ENCODE peak calls at places on chromosomes 5 and 9, in six cellular contexts. One of them, this sample, is unnamed.

GRCh38 chr9:132789706-132790105 is 88.4 kb downstream of the AK8 start:
- DNase-seq in AG10803: no peak
- DNase-seq in suprapubic skin: peak
- DNase-seq in tibial artery: no peak
- DNase-seq in kidney: no peak
- DNase-seq in PC-3: no peak
- DNase-seq in this sample: no peak

GRCh38 chr5:23583081-23583480 is 75.7 kb downstream of the PRDM9 start:
- DNase-seq in tibial artery: no peak
- DNase-seq in kidney: no peak
- DNase-seq in AG10803: no peak
- DNase-seq in suprapubic skin: no peak
- DNase-seq in PC-3: no peak
- DNase-seq in this sample: no peak

GRCh38 chr5:151825445-151825844 is 53.7 kb downstream of the G3BP1 start:
- DNase-seq in AG10803: peak
- DNase-seq in PC-3: peak
- DNase-seq in kidney: no peak
- DNase-seq in suprapubic skin: no peak
- DNase-seq in tibial artery: peak
- DNase-seq in this sample: no peak

GRCh38 chr5:169797577-169797976 is 160.5 kb downstream of the DOCK2 start:
- DNase-seq in suprapubic skin: no peak
- DNase-seq in AG10803: no peak
- DNase-seq in PC-3: no peak
- DNase-seq in tibial artery: no peak
- DNase-seq in kidney: no peak
- DNase-seq in this sample: no peak

GRCh38 chr5:56192246-56192645 is 40.9 kb downstream of the ANKRD55 start:
- DNase-seq in kidney: no peak
- DNase-seq in AG10803: no peak
- DNase-seq in tibial artery: no peak
- DNase-seq in PC-3: no peak
- DNase-seq in suprapubic skin: no peak
- DNase-seq in this sample: no peak

GRCh38 chr5:66009277-66009676 is 82.9 kb downstream of the ERBIN start:
- DNase-seq in AG10803: no peak
- DNase-seq in suprapubic skin: no peak
- DNase-seq in kidney: no peak
- DNase-seq in tibial artery: no peak
- DNase-seq in PC-3: peak
- DNase-seq in this sample: no peak

GRCh38 chr9:29214162-29214520 is 1640.9 kb upstream of the C9orf72 start:
- DNase-seq in tibial artery: no peak
- DNase-seq in kidney: no peak
- DNase-seq in suprapubic skin: no peak
- DNase-seq in PC-3: peak
- DNase-seq in AG10803: no peak
- DNase-seq in this sample: no peak

GRCh38 chr5:17218353-17219005 is 1.0 kb downstream of the BASP1 start:
- DNase-seq in suprapubic skin: no peak
- DNase-seq in AG10803: peak
- DNase-seq in tibial artery: peak
- DNase-seq in PC-3: peak
- DNase-seq in kidney: peak
- DNase-seq in this sample: peak

GRCh38 chr9:73916016-73916673 is 581.0 kb upstream of the RORB start:
- DNase-seq in PC-3: no peak
- DNase-seq in kidney: no peak
- DNase-seq in suprapubic skin: no peak
- DNase-seq in tibial artery: no peak
- DNase-seq in AG10803: peak
- DNase-seq in this sample: no peak

GRCh38 chr5:172559004-172559932 is 81.8 kb upstream of the NEURL1B start:
- DNase-seq in AG10803: peak
- DNase-seq in PC-3: peak
- DNase-seq in tibial artery: peak
- DNase-seq in kidney: peak
- DNase-seq in suprapubic skin: no peak
- DNase-seq in this sample: no peak

GRCh38 chr9:70080481-70081119 is 37.0 kb downstream of the MAMDC2 start:
- DNase-seq in kidney: no peak
- DNase-seq in PC-3: peak
- DNase-seq in tibial artery: peak
- DNase-seq in suprapubic skin: no peak
- DNase-seq in AG10803: peak
- DNase-seq in this sample: no peak

GRCh38 chr5:113215401-113216060 is 219.3 kb downstream of the TSSK1B start:
- DNase-seq in tibial artery: no peak
- DNase-seq in AG10803: peak
- DNase-seq in kidney: no peak
- DNase-seq in PC-3: peak
- DNase-seq in suprapubic skin: no peak
- DNase-seq in this sample: no peak

DNA sequence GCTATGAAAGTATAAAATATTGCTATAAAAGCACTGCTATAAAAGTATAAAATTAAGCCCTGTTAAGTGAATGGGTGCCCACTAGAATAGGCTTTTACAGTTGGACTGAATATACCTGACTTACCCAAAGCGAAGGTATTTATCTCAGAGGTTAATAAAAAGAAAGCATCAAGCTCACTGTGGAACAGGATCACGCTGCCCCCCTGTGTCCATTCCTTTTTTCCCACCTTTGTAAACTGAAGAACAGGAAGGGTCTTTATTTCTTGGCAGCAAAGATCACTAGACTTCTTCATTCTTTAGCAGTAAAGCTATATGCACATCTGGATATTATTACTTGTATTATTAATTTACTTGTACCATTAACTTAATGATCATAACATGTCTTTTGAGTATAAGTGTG is 22.1 kb upstream of the PLPP6 start:
- DNase-seq in kidney: no peak
- DNase-seq in suprapubic skin: no peak
- DNase-seq in AG10803: no peak
- DNase-seq in PC-3: peak
- DNase-seq in tibial artery: no peak
- DNase-seq in this sample: no peak
- TF ChIP-seq CTCF in kidney: peak
- TF ChIP-seq CTCF in suprapubic skin: no peak
- TF ChIP-seq CTCF in AG10803: peak
- TF ChIP-seq CTCF in PC-3: peak
- TF ChIP-seq CTCF in tibial artery: peak
- TF ChIP-seq CTCF in this sample: no peak

DNA sequence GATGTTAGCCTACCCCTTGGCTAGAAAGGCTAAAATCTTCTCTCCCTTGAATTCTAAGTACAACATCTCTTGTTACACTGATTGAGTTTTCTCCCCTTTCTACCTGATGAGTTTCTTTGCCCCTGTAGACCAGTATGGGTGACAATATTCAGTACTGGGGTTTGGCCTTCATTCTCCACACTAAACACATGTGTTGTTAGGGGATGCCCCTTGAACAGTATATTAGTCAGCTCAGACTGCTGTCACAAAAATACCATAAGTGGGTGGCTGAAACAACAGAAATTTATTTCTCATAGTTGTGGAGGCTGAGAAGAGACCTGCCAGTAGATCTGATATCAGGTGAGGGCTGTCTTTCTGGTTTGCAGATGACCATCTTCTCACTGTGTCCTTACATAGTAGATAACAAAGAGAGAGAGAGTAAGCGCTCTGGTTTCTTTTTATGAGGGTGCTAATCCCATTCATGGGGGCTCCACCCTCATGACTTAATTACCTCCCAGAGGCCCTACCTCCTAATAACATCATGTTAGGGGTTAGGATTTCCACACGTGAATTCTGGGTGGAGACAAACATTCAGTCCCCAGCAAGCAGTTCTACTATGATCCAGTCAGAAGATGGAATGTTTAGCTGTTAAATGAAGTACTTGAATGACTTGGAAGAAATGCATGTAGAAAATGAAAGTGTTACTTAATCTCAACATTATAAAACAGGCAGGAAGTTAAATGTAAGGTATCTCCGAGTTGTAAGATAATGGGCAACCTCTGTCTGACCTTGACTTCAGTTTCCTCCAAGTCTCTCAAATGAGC is 17.5 kb downstream of the VLDLR start:
- DNase-seq in AG10803: no peak
- DNase-seq in PC-3: no peak
- DNase-seq in tibial artery: no peak
- DNase-seq in suprapubic skin: no peak
- DNase-seq in kidney: no peak
- DNase-seq in this sample: no peak
- TF ChIP-seq CTCF in AG10803: no peak
- TF ChIP-seq CTCF in PC-3: no peak
- TF ChIP-seq CTCF in tibial artery: no peak
- TF ChIP-seq CTCF in suprapubic skin: no peak
- TF ChIP-seq CTCF in kidney: no peak
- TF ChIP-seq CTCF in this sample: no peak

GRCh38 chr5:78127875-78128274 is 166.6 kb downstream of the AP3B1 start:
- DNase-seq in tibial artery: no peak
- DNase-seq in PC-3: no peak
- DNase-seq in AG10803: no peak
- DNase-seq in suprapubic skin: no peak
- DNase-seq in kidney: no peak
- DNase-seq in this sample: no peak
- TF ChIP-seq CTCF in tibial artery: no peak
- TF ChIP-seq CTCF in PC-3: peak
- TF ChIP-seq CTCF in AG10803: peak
- TF ChIP-seq CTCF in suprapubic skin: no peak
- TF ChIP-seq CTCF in kidney: no peak
- TF ChIP-seq CTCF in this sample: no peak

GRCh38 chr5:132461235-132461634 is 29.3 kb downstream of the IRF1 start:
- DNase-seq in kidney: no peak
- DNase-seq in PC-3: no peak
- DNase-seq in tibial artery: no peak
- DNase-seq in AG10803: no peak
- DNase-seq in suprapubic skin: no peak
- DNase-seq in this sample: no peak

GRCh38 chr5:132459031-132459982 is 31.3 kb downstream of the IRF1 start:
- DNase-seq in AG10803: peak
- DNase-seq in suprapubic skin: peak
- DNase-seq in tibial artery: no peak
- DNase-seq in kidney: no peak
- DNase-seq in PC-3: peak
- DNase-seq in this sample: no peak

GRCh38 chr5:132460835-132461230 is 29.7 kb downstream of the IRF1 start:
- DNase-seq in kidney: no peak
- DNase-seq in suprapubic skin: no peak
- DNase-seq in PC-3: no peak
- DNase-seq in AG10803: no peak
- DNase-seq in tibial artery: no peak
- DNase-seq in this sample: no peak

GRCh38 chr5:132461671-132462070 is 28.9 kb downstream of the IRF1 start:
- DNase-seq in AG10803: no peak
- DNase-seq in suprapubic skin: no peak
- DNase-seq in kidney: no peak
- DNase-seq in PC-3: no peak
- DNase-seq in tibial artery: no peak
- DNase-seq in this sample: no peak

DNA sequence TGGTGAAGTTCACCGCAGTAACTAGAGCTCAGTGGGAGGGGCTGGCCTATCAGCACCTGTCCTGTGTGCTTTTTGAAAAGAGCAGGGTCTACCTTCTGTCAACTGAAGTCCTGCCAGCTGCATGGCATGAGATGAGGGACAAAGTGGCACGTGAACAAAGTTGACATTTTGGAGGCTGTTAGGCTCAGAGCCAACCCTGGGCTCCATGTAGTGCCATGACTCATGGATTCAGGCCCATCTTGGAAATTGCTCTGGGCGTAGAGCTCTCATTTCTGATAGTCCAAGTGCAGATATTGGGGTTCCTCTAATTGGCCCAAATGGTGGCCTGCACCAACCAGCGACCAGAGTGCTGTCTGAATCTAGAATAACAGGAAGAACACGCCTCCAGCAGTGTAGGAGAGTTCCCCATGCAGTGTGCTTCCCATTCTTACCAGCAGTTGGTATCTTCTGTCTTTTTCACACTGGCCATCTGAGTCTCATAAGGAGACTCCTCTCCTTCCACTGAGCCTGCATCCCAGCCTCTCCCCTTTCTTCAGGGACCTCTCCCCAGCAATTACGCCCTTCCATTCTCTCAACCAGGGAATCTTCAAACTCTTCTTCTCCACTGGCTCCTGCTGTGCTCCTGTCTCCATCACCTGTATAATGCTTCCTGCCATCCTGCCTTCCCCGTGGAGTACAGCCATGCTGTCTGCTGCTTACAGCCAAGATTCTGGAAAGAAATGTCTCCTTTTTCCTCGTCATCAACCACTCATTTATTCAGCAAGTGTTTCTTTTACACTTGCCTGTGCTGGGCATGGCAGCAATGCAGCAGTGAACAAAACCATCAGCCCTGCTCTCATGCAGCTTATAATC is 30.4 kb downstream of the IRF1 start:
- DNase-seq in kidney: no peak
- DNase-seq in PC-3: no peak
- DNase-seq in tibial artery: peak
- DNase-seq in suprapubic skin: no peak
- DNase-seq in AG10803: no peak
- DNase-seq in this sample: no peak
- TF ChIP-seq CTCF in kidney: no peak
- TF ChIP-seq CTCF in PC-3: no peak
- TF ChIP-seq CTCF in tibial artery: no peak
- TF ChIP-seq CTCF in suprapubic skin: no peak
- TF ChIP-seq CTCF in AG10803: peak
- TF ChIP-seq CTCF in this sample: no peak

GRCh38 chr9:118594428-118594827 is 774.8 kb downstream of the BRINP1 start:
- DNase-seq in PC-3: no peak
- DNase-seq in kidney: no peak
- DNase-seq in AG10803: no peak
- DNase-seq in tibial artery: no peak
- DNase-seq in suprapubic skin: no peak
- DNase-seq in this sample: no peak

GRCh38 chr9:118596374-118597015 is 772.7 kb downstream of the BRINP1 start:
- DNase-seq in AG10803: peak
- DNase-seq in suprapubic skin: no peak
- DNase-seq in kidney: no peak
- DNase-seq in tibial artery: no peak
- DNase-seq in PC-3: no peak
- DNase-seq in this sample: no peak

GRCh38 chr9:118595719-118596305 is 773.4 kb downstream of the BRINP1 start:
- DNase-seq in PC-3: peak
- DNase-seq in tibial artery: no peak
- DNase-seq in AG10803: peak
- DNase-seq in kidney: no peak
- DNase-seq in suprapubic skin: no peak
- DNase-seq in this sample: no peak
- TF ChIP-seq CTCF in PC-3: no peak
- TF ChIP-seq CTCF in tibial artery: peak
- TF ChIP-seq CTCF in AG10803: peak
- TF ChIP-seq CTCF in kidney: peak
- TF ChIP-seq CTCF in suprapubic skin: no peak
- TF ChIP-seq CTCF in this sample: no peak

This sample was measured in activated B cell treated with CpG ODN at 0.5 μM for 24 hours.